ENCODE peak calls at places on chromosomes 5 and 9, in ten cellular contexts. L is astrocyte of the spinal cord, E is mucosa of descending colon, S is Peyer's patch, R is cardiac muscle cell, V is lower lobe of right lung, U is choroid plexus epithelial cell, P is pancreas, F is left ventricle myocardium inferior, W is foreskin fibroblast. J is an unnamed sample.

GRCh38 chr9:127640908-127641545 is 28.9 kb downstream of the STXBP1 start:
- DNase-seq in L (no peak), E (no peak), S (no peak), R (no peak), V (no peak), U (no peak), P (no peak), F (no peak), W (no peak), J (no peak)

GRCh38 chr5:57715296-57715695 is 232.7 kb upstream of the ACTBL2 start:
- DNase-seq in L (no peak), E (no peak), S (no peak), R (no peak), V (no peak), U (peak), P (no peak), F (no peak), W (no peak), J (no peak)

GRCh38 chr5:109192543-109193281 is 217.1 kb downstream of the PJA2 start:
- DNase-seq in L (no peak), E (no peak), S (no peak), R (no peak), V (no peak), U (no peak), P (no peak), F (no peak), W (no peak), J (no peak)

GRCh38 chr9:87792831-87793288 is 66.9 kb downstream of the CTSL start:
- DNase-seq in L (peak), E (peak), S (peak), R (no peak), V (peak), U (peak), P (no peak), F (peak), W (peak), J (peak)

GRCh38 chr9:18595597-18595996 is 121.6 kb downstream of the ADAMTSL1 start:
- DNase-seq in L (no peak), E (no peak), S (no peak), R (no peak), V (no peak), U (no peak), P (no peak), F (no peak), W (no peak), J (no peak)

GRCh38 chr5:165630211-165630866 is 2124.9 kb downstream of the MAT2B start:
- DNase-seq in L (peak), E (no peak), S (no peak), R (peak), V (no peak), U (peak), P (no peak), F (no peak), W (no peak), J (no peak)

GRCh38 chr9:88818495-88819201 is 172.6 kb upstream of the S1PR3 start:
- DNase-seq in L (peak), E (no peak), S (no peak), R (peak), V (no peak), U (peak), P (no peak), F (no peak), W (peak), J (no peak)

GRCh38 chr9:98121096-98121495 is 2.1 kb upstream of the TRIM14 start:
- DNase-seq in L (no peak), E (no peak), S (no peak), R (no peak), V (no peak), U (peak), P (no peak), F (no peak), W (no peak), J (no peak)

DNA sequence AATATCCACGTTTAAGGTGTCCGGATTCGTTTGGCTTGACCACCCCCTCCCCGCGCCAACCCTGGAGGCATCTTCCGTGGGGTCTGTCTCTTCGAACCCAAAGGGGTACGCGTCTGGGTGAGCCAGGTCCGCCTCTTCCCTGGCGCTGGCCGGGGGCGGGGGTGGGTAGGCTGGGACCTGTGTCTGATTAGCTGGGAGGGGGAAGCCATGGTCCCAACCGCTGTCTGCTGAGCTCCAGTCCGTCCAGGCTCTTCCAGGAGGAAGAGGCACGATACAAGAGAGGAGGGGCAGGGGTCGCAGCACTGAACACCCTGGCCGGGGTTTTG is at the start of gene LVRN:
- DNase-seq in L (no peak), E (no peak), S (no peak), R (peak), V (no peak), U (no peak), P (peak), F (no peak), W (no peak), J (no peak)
- H3K4me3 ChIP-seq in L (peak), E (no peak), S (peak), R (peak), V (peak), U (peak), P (no peak), F (peak), W (peak), J (no peak)

GRCh38 chr5:76219636-76220035 is 136.5 kb downstream of the SV2C start:
- DNase-seq in L (no peak), E (no peak), S (no peak), R (no peak), V (no peak), U (no peak), P (no peak), F (no peak), W (no peak), J (no peak)

GRCh38 chr5:76216748-76217147 is 133.6 kb downstream of the SV2C start:
- DNase-seq in L (no peak), E (no peak), S (no peak), R (no peak), V (no peak), U (no peak), P (no peak), F (no peak), W (no peak), J (no peak)

GRCh38 chr5:76221311-76221710 is 138.1 kb downstream of the SV2C start:
- DNase-seq in L (no peak), E (no peak), S (no peak), R (no peak), V (no peak), U (no peak), P (no peak), F (no peak), W (no peak), J (no peak)

GRCh38 chr5:76225316-76225715 is 142.1 kb downstream of the SV2C start:
- DNase-seq in L (no peak), E (no peak), S (no peak), R (no peak), V (no peak), U (no peak), P (no peak), F (no peak), W (no peak), J (no peak)

GRCh38 chr5:76222318-76222717 is 139.1 kb downstream of the SV2C start:
- DNase-seq in L (no peak), E (no peak), S (no peak), R (no peak), V (no peak), U (no peak), P (no peak), F (no peak), W (no peak), J (no peak)
- TF ChIP-seq CTCF in L (no peak), E (no peak), S (no peak), R (no peak), V (no peak), U (no peak), P (no peak), F (no peak), W (no peak), J (no peak)

GRCh38 chr5:16740046-16740445 is 123.2 kb upstream of the RETREG1 start:
- DNase-seq in L (no peak), E (no peak), S (no peak), R (no peak), V (no peak), U (no peak), P (no peak), F (no peak), W (no peak), J (no peak)
- H3K4me3 ChIP-seq in L (no peak), E (no peak), S (no peak), R (no peak), V (no peak), U (no peak), P (no peak), F (peak), W (no peak), J (no peak)

GRCh38 chr9:76298497-76299144 is 95.6 kb downstream of the RFK start:
- DNase-seq in L (no peak), E (no peak), S (no peak), R (no peak), V (no peak), U (peak), P (no peak), F (no peak), W (no peak), J (no peak)
- TF ChIP-seq CTCF in L (no peak), E (no peak), S (no peak), R (no peak), V (no peak), U (peak), P (no peak), F (no peak), W (no peak), J (no peak)

GRCh38 chr5:4372481-4372880 is 767.6 kb upstream of the ADAMTS16 start:
- DNase-seq in L (no peak), E (no peak), S (no peak), R (no peak), V (no peak), U (no peak), P (no peak), F (no peak), W (no peak), J (no peak)

GRCh38 chr5:4370218-4370617 is 769.9 kb upstream of the ADAMTS16 start:
- DNase-seq in L (no peak), E (no peak), S (no peak), R (no peak), V (no peak), U (no peak), P (no peak), F (no peak), W (no peak), J (no peak)

GRCh38 chr5:4373051-4373450 is 767.1 kb upstream of the ADAMTS16 start:
- DNase-seq in L (no peak), E (no peak), S (no peak), R (no peak), V (no peak), U (no peak), P (no peak), F (no peak), W (no peak), J (no peak)

GRCh38 chr5:4374866-4375265 is 765.3 kb upstream of the ADAMTS16 start:
- DNase-seq in L (no peak), E (no peak), S (no peak), R (no peak), V (no peak), U (no peak), P (no peak), F (no peak), W (no peak), J (no peak)

DNA sequence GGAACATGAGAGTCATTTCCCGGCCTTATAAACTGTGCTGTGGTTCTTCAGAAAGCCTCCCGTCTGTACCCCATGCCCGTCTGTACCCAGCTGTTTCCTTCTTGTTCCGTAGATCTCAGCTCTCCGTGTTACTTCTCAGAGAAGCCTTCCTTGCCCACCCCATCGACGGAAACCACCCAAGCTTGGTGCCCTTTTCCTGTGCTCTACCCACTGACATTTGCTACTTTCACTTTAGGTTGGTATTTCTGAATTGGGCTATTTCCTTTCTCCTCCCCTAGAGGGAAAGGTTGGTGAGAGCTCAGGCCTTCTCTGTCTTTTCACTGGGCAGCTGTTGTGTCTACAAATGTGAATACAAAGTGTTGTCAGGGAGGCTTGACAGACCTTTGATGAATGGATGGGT is 764.5 kb upstream of the ADAMTS16 start:
- DNase-seq in L (no peak), E (no peak), S (no peak), R (no peak), V (no peak), U (no peak), P (no peak), F (no peak), W (no peak), J (no peak)
- H3K4me3 ChIP-seq in L (no peak), E (no peak), S (no peak), R (no peak), V (no peak), U (no peak), P (no peak), F (no peak), W (no peak), J (no peak)

DNA sequence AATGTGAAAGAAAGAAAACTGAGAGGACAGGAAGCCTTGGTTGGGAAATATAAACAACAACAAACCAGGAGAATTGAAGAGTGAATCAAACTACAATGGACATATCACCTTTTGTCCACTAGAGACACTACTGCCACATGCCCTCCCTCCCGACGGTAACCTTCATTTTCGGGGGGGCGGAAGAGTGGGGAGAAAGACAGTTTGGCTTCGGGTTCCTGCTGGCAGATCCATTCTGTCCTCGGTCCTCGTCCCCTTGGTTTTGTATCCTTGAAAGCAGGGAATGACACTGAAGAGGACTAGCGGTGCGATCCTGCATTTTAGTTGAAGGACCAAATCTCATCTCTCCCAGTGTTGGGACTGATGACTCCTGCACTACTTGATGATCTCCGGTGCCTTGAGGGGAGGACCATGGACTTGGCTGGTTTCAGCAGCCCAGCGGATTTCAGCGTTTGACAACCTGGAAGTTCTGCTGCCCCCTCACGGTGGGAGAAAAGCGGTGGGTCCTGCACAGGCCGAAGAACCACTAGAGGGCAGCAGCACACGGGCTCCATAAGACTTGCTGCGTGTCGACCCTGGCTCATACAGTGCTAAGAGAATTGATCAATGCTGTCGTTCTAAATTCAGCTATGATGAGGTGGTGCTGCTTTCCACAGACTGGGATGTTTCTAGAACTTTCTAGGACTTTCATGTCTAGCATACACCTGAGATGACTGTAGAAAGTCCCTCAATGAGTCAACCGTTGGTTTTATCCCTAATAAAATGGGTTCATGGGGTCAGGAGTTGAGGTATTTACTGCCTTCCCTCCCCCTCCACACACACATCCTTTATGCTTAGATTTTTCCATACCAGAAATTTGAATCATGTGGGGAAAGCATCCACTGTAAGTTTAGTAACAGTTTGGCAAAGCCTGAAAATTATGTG is 15.1 kb upstream of the ZNF131 start:
- DNase-seq in L (peak), E (peak), S (peak), R (peak), V (peak), U (peak), P (peak), F (peak), W (peak), J (peak)
- TF ChIP-seq CTCF in L (peak), E (peak), S (peak), R (peak), V (peak), U (peak), P (peak), F (no peak), W (peak), J (peak)

DNA sequence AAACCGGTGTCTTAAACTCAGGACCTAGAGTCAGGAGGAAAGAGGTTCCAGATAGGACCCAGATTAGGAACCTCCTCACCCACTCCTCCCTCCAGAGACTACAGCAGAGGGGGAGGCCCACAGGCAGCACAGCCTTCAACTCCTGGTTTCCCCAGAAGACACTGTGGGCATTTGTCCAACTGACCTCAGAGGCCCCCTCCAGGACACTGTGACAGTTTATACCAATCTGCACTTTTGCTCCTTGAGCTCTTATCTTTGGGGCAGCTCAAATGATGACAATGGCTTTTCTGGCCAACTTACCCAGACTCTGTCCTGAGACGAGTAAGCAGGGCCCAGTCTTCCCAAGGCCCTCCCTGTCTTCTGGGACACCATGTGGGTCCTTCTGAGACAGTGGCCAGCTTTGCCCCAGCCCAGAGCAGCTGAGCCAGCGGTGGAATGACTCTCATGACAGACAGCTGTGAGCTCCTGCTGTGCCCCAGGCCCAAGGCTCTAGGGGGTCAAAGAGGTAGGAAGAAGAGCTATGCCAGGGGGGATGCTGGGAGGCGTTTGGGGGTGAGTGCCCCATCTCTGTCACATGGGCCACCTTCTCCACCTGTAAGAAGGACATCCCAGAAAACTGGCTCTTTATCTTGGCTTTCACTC is 14.3 kb downstream of the OR2V2 start:
- DNase-seq in L (no peak), E (no peak), S (no peak), R (no peak), V (no peak), U (no peak), P (no peak), F (no peak), W (no peak), J (no peak)
- H3K4me3 ChIP-seq in L (no peak), E (no peak), S (no peak), R (no peak), V (no peak), U (peak), P (no peak), F (peak), W (peak), J (peak)

GRCh38 chr5:161544350-161544765 is 2.2 kb downstream of the GABRB2 start:
- DNase-seq in L (peak), E (peak), S (no peak), R (peak), V (no peak), U (peak), P (peak), F (no peak), W (no peak), J (no peak)
- TF ChIP-seq CTCF in L (peak), E (peak), S (peak), R (peak), V (peak), U (peak), P (peak), F (peak), W (peak), J (peak)

GRCh38 chr5:139740138-139740992 is 55.2 kb upstream of the PSD2 start:
- DNase-seq in L (no peak), E (no peak), S (peak), R (no peak), V (no peak), U (no peak), P (no peak), F (no peak), W (no peak), J (no peak)
- H3K4me3 ChIP-seq in L (no peak), E (no peak), S (no peak), R (no peak), V (no peak), U (no peak), P (no peak), F (no peak), W (no peak), J (no peak)

J was measured in GM12864.